ENCODE peak calls at places on chromosomes 4 and X, in ten cellular contexts. One of them, this sample, is unnamed.

GRCh38 chr4:139732991-139733555 is 67.5 kb downstream of the MGST2 start:
- DNase-seq in AG09319: no peak
- DNase-seq in AG09309: no peak
- DNase-seq in NCI-H748 treated with DMSO at 0.1 percent for 48 hours: no peak
- DNase-seq in effector memory CD4-positive, alpha-beta T cell: no peak
- DNase-seq in progenitor cell of endocrine pancreas: no peak
- DNase-seq in astrocyte of the cerebellum: no peak
- DNase-seq in A549: no peak
- DNase-seq in epithelial cell of proximal tubule: no peak
- DNase-seq in left lung: no peak
- DNase-seq in this sample: no peak

GRCh38 chrX:63656871-63657580 is 128.0 kb downstream of the ARHGEF9 start:
- DNase-seq in progenitor cell of endocrine pancreas: no peak
- DNase-seq in effector memory CD4-positive, alpha-beta T cell: no peak
- DNase-seq in epithelial cell of proximal tubule: no peak
- DNase-seq in AG09309: peak
- DNase-seq in AG09319: no peak
- DNase-seq in A549: no peak
- DNase-seq in NCI-H748 treated with DMSO at 0.1 percent for 48 hours: no peak
- DNase-seq in astrocyte of the cerebellum: peak
- DNase-seq in left lung: no peak
- DNase-seq in this sample: no peak

GRCh38 chr4:73259552-73260140 is 1.0 kb upstream of the ANKRD17 start:
- DNase-seq in A549: no peak
- DNase-seq in astrocyte of the cerebellum: no peak
- DNase-seq in progenitor cell of endocrine pancreas: no peak
- DNase-seq in effector memory CD4-positive, alpha-beta T cell: no peak
- DNase-seq in AG09319: no peak
- DNase-seq in AG09309: no peak
- DNase-seq in left lung: no peak
- DNase-seq in NCI-H748 treated with DMSO at 0.1 percent for 48 hours: no peak
- DNase-seq in epithelial cell of proximal tubule: no peak
- DNase-seq in this sample: no peak

GRCh38 chr4:152920768-152921167 is 15.4 kb upstream of the FHDC1 start:
- DNase-seq in AG09319: no peak
- DNase-seq in epithelial cell of proximal tubule: no peak
- DNase-seq in progenitor cell of endocrine pancreas: no peak
- DNase-seq in AG09309: no peak
- DNase-seq in left lung: no peak
- DNase-seq in effector memory CD4-positive, alpha-beta T cell: no peak
- DNase-seq in A549: no peak
- DNase-seq in astrocyte of the cerebellum: no peak
- DNase-seq in NCI-H748 treated with DMSO at 0.1 percent for 48 hours: no peak
- DNase-seq in this sample: no peak

GRCh38 chrX:47217121-47217851 is 1.2 kb upstream of the CDK16 start:
- DNase-seq in astrocyte of the cerebellum: peak
- DNase-seq in NCI-H748 treated with DMSO at 0.1 percent for 48 hours: peak
- DNase-seq in left lung: peak
- DNase-seq in AG09319: no peak
- DNase-seq in progenitor cell of endocrine pancreas: no peak
- DNase-seq in AG09309: no peak
- DNase-seq in effector memory CD4-positive, alpha-beta T cell: no peak
- DNase-seq in epithelial cell of proximal tubule: no peak
- DNase-seq in A549: peak
- DNase-seq in this sample: no peak

GRCh38 chr4:86633854-86634253 is 39.7 kb downstream of the PTPN13 start:
- DNase-seq in A549: no peak
- DNase-seq in AG09309: no peak
- DNase-seq in NCI-H748 treated with DMSO at 0.1 percent for 48 hours: no peak
- DNase-seq in effector memory CD4-positive, alpha-beta T cell: no peak
- DNase-seq in progenitor cell of endocrine pancreas: no peak
- DNase-seq in AG09319: no peak
- DNase-seq in epithelial cell of proximal tubule: no peak
- DNase-seq in left lung: no peak
- DNase-seq in astrocyte of the cerebellum: no peak
- DNase-seq in this sample: no peak

GRCh38 chr4:73853246-73853704 is at the start of gene PF4V1:
- DNase-seq in effector memory CD4-positive, alpha-beta T cell: no peak
- DNase-seq in epithelial cell of proximal tubule: no peak
- DNase-seq in astrocyte of the cerebellum: no peak
- DNase-seq in AG09309: no peak
- DNase-seq in progenitor cell of endocrine pancreas: peak
- DNase-seq in A549: no peak
- DNase-seq in left lung: peak
- DNase-seq in AG09319: no peak
- DNase-seq in NCI-H748 treated with DMSO at 0.1 percent for 48 hours: no peak
- DNase-seq in this sample: no peak

GRCh38 chr4:184263461-184263860 is 45.8 kb upstream of the ENPP6 start:
- DNase-seq in A549: no peak
- DNase-seq in AG09319: no peak
- DNase-seq in astrocyte of the cerebellum: no peak
- DNase-seq in epithelial cell of proximal tubule: no peak
- DNase-seq in progenitor cell of endocrine pancreas: no peak
- DNase-seq in left lung: no peak
- DNase-seq in NCI-H748 treated with DMSO at 0.1 percent for 48 hours: no peak
- DNase-seq in effector memory CD4-positive, alpha-beta T cell: no peak
- DNase-seq in AG09309: no peak
- DNase-seq in this sample: no peak

GRCh38 chr4:6960154-6960553 is 50.5 kb downstream of the TBC1D14 start:
- DNase-seq in progenitor cell of endocrine pancreas: no peak
- DNase-seq in AG09319: no peak
- DNase-seq in A549: no peak
- DNase-seq in epithelial cell of proximal tubule: no peak
- DNase-seq in astrocyte of the cerebellum: no peak
- DNase-seq in NCI-H748 treated with DMSO at 0.1 percent for 48 hours: no peak
- DNase-seq in effector memory CD4-positive, alpha-beta T cell: no peak
- DNase-seq in left lung: no peak
- DNase-seq in AG09309: no peak
- DNase-seq in this sample: no peak

GRCh38 chr4:184548651-184549341 is 74.4 kb upstream of the IRF2 start:
- DNase-seq in effector memory CD4-positive, alpha-beta T cell: no peak
- DNase-seq in A549: no peak
- DNase-seq in NCI-H748 treated with DMSO at 0.1 percent for 48 hours: no peak
- DNase-seq in progenitor cell of endocrine pancreas: no peak
- DNase-seq in left lung: no peak
- DNase-seq in AG09319: no peak
- DNase-seq in astrocyte of the cerebellum: no peak
- DNase-seq in epithelial cell of proximal tubule: no peak
- DNase-seq in AG09309: no peak
- DNase-seq in this sample: no peak

GRCh38 chr4:179492260-179492844 is 2050.1 kb upstream of the AGA start:
- DNase-seq in effector memory CD4-positive, alpha-beta T cell: no peak
- DNase-seq in AG09319: no peak
- DNase-seq in AG09309: no peak
- DNase-seq in progenitor cell of endocrine pancreas: no peak
- DNase-seq in epithelial cell of proximal tubule: no peak
- DNase-seq in left lung: no peak
- DNase-seq in A549: no peak
- DNase-seq in NCI-H748 treated with DMSO at 0.1 percent for 48 hours: no peak
- DNase-seq in astrocyte of the cerebellum: no peak
- DNase-seq in this sample: no peak

GRCh38 chr4:123055943-123056342 is 133.5 kb upstream of the NUDT6 start:
- DNase-seq in A549: no peak
- DNase-seq in effector memory CD4-positive, alpha-beta T cell: no peak
- DNase-seq in AG09319: no peak
- DNase-seq in left lung: no peak
- DNase-seq in NCI-H748 treated with DMSO at 0.1 percent for 48 hours: no peak
- DNase-seq in progenitor cell of endocrine pancreas: no peak
- DNase-seq in AG09309: no peak
- DNase-seq in epithelial cell of proximal tubule: no peak
- DNase-seq in astrocyte of the cerebellum: no peak
- DNase-seq in this sample: no peak

GRCh38 chr4:27397886-27398285 is 537.2 kb downstream of the STIM2 start:
- DNase-seq in effector memory CD4-positive, alpha-beta T cell: no peak
- DNase-seq in AG09309: peak
- DNase-seq in AG09319: peak
- DNase-seq in progenitor cell of endocrine pancreas: no peak
- DNase-seq in epithelial cell of proximal tubule: no peak
- DNase-seq in left lung: no peak
- DNase-seq in A549: no peak
- DNase-seq in NCI-H748 treated with DMSO at 0.1 percent for 48 hours: no peak
- DNase-seq in astrocyte of the cerebellum: peak
- DNase-seq in this sample: no peak

This sample was measured in memory B cell.